ENCODE peak calls at places on chromosomes 16 and 17, in five cellular contexts. C, J, F, X and P are unnamed samples.

GRCh38 chr17:40095356-40095943 is 4.9 kb downstream of the NR1D1 start:
- DNase-seq in J (no peak), X (peak), C (no peak), F (peak), P (no peak)

GRCh38 chr16:56356276-56357241 is 68.8 kb downstream of the AMFR start:
- DNase-seq in C (peak), J (peak), X (peak), F (peak), P (peak)

GRCh38 chr17:64107517-64108235 is 22.3 kb downstream of the ERN1 start:
- DNase-seq in J (no peak), C (no peak), F (peak), X (no peak), P (no peak)

GRCh38 chr16:89319883-89320716 is 102.6 kb downstream of the ZNF778 start:
- DNase-seq in F (peak), X (peak), C (peak), J (peak), P (no peak)

GRCh38 chr17:74818306-74818705 is 41.4 kb downstream of the GRIN2C start:
- DNase-seq in C (no peak), X (no peak), J (no peak), F (no peak), P (no peak)

GRCh38 chr17:17077101-17077500 is 34.8 kb downstream of the MPRIP start:
- DNase-seq in C (no peak), X (no peak), J (peak), F (no peak), P (peak)

GRCh38 chr16:15829460-15829859 is 27.4 kb downstream of the MYH11 start:
- DNase-seq in C (peak), J (peak), F (peak), X (peak), P (peak)

GRCh38 chr17:69060835-69061234 is at the start of gene ABCA9:
- DNase-seq in C (no peak), F (no peak), X (no peak), J (no peak), P (peak)

GRCh38 chr17:49694847-49695697 is 12.7 kb downstream of the SLC35B1 start:
- DNase-seq in F (peak), C (no peak), X (peak), J (peak), P (peak)

GRCh38 chr17:6913608-6914443 is 82.0 kb upstream of the ALOX12 start:
- DNase-seq in F (peak), C (peak), X (peak), J (peak), P (peak)

GRCh38 chr17:82240506-82241182 is 11.8 kb downstream of the SLC16A3 start:
- DNase-seq in F (no peak), X (no peak), J (no peak), C (peak), P (no peak)

GRCh38 chr16:89104930-89105571 is 11.4 kb downstream of the ACSF3 start:
- DNase-seq in C (peak), F (no peak), J (no peak), X (no peak), P (no peak)

GRCh38 chr17:46942441-46943217 is 19.7 kb downstream of the GOSR2 start:
- DNase-seq in F (peak), J (peak), X (peak), C (peak), P (peak)

GRCh38 chr17:43224146-43224705 is 4.2 kb downstream of the CCDC200 start:
- DNase-seq in C (no peak), F (no peak), J (no peak), X (no peak), P (no peak)

GRCh38 chr16:12339686-12340085 is 363.2 kb downstream of the SNX29 start:
- DNase-seq in C (no peak), J (no peak), F (no peak), X (no peak), P (no peak)

GRCh38 chr17:40068917-40069750 is 6.4 kb downstream of the THRA start:
- DNase-seq in F (peak), X (peak), J (peak), C (peak), P (peak)

GRCh38 chr17:73455050-73455687 is 143.4 kb upstream of the CDC42EP4 start:
- DNase-seq in F (peak), C (no peak), J (peak), X (peak), P (no peak)

GRCh38 chr17:8141046-8141445 is 11.2 kb downstream of the PER1 start:
- DNase-seq in F (no peak), C (no peak), J (no peak), X (no peak), P (no peak)

GRCh38 chr16:27840311-27841060 is 223.0 kb downstream of the GSG1L start:
- DNase-seq in X (no peak), J (no peak), F (no peak), C (no peak), P (no peak)

GRCh38 chr16:25925466-25925865 is 233.7 kb downstream of the HS3ST4 start:
- DNase-seq in X (no peak), J (no peak), F (no peak), C (no peak), P (no peak)

GRCh38 chr16:35753559-35754390 is 2294.4 kb downstream of the TP53TG3F start:
- DNase-seq in F (peak), X (no peak), C (no peak), J (no peak), P (no peak)

GRCh38 chr17:55466671-55467070 is 44.6 kb downstream of the SMIM36 start:
- DNase-seq in J (no peak), F (no peak), X (no peak), C (no peak), P (no peak)

GRCh38 chr16:81261049-81261648 is 22.7 kb downstream of the BCO1 start:
- DNase-seq in C (no peak), X (peak), F (no peak), J (no peak), P (no peak)

GRCh38 chr17:31448467-31449077 is 57.1 kb downstream of the RAB11FIP4 start:
- DNase-seq in X (no peak), J (no peak), F (no peak), C (no peak), P (no peak)

GRCh38 chr17:32276217-32276616 is 10.6 kb downstream of the RHBDL3 start:
- DNase-seq in C (no peak), F (no peak), X (no peak), J (no peak), P (no peak)

GRCh38 chr17:77153487-77153886 is 12.7 kb downstream of the SEC14L1 start:
- DNase-seq in J (no peak), C (no peak), X (no peak), F (no peak), P (no peak)

GRCh38 chr17:67503184-67503583 is 126.1 kb downstream of the PITPNC1 start:
- DNase-seq in C (no peak), F (peak), J (no peak), X (no peak), P (peak)

DNA sequence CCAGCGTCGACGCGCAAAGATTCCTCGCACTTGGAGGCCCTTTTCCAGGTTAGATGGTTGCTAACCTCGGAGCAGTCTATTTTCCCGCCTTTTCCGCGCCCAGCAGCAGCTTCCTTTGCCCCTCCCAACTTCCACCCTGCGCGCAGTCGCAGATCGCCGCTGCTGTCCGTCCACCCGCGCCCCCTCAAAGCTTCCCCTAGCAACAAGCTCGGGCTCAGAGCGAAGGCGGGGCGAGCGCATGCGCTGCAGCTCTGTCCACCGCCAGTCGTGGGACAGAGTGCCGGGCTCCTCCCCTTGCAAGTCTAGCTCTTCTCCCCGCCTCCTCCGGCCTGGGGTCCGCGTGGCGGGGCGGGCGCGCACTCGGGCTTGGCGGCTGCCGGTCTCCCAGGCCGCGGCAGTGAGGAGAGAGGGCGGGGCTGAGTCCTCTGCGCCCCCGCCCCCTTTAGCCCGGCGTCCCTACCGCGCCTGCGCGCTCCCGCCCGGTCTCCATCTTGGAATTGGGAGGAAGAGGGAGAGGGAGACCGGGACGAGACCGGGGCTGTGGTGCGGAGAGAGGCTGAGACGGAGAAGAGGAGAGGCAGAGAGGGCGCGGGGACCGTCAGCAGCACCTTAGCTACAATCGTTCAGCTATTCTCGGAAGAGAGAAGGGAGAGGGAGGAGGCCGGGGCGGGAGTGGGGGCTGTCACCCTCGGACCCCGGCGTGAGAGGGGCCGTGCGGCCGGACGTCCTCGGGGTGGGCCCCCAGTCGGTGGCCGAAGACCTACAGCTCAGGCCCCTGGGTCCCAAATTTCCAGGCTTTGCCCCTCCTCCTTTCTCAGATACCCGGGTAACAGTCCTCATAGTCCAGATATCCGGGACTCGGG is at the start of gene TAOK2:
- DNase-seq in C (peak), F (peak), X (peak), J (peak), P (peak)
- TF ChIP-seq POLR2A in C (peak), F (peak), X (no peak), J (peak), P (no peak)

GRCh38 chr16:52251495-52251894 is 295.4 kb downstream of the TOX3 start:
- DNase-seq in J (no peak), F (no peak), X (no peak), C (no peak), P (no peak)

GRCh38 chr16:52252680-52253079 is 294.3 kb downstream of the TOX3 start:
- DNase-seq in C (no peak), J (no peak), F (no peak), X (no peak), P (no peak)

GRCh38 chr16:52257534-52257933 is 289.4 kb downstream of the TOX3 start:
- DNase-seq in X (no peak), J (no peak), F (no peak), C (no peak), P (no peak)

GRCh38 chr16:52256310-52257078 is 290.4 kb downstream of the TOX3 start:
- DNase-seq in J (no peak), F (no peak), X (no peak), C (no peak), P (no peak)

DNA sequence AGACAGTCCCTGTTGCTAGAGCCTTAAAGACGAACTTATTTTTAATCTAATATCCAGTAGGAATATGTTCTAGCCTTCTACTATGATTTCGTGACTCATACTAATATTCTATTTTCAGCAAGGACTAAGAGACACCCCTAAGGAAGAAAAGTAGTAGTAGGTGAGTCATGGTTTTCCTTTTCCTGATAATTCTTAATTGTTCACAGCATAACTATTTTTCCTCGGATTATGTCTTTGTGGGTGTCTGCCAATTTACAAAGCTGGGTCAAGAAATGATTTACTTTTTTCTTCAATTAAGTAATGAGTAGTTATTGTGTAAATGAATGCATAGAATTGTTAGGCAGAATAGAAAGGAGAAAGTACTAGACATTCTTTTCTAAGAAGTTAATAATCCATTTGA is 292.2 kb downstream of the TOX3 start:
- DNase-seq in X (no peak), C (no peak), J (no peak), F (no peak), P (no peak)
- TF ChIP-seq CTCF in X (no peak), C (no peak), J (no peak), F (no peak), P (no peak)

GRCh38 chr17:3913531-3914318 is 2.5 kb downstream of the P2RX1 start:
- DNase-seq in F (peak), C (peak), J (peak), X (peak), P (peak)

GRCh38 chr17:3916013-3916696 is at the start of gene P2RX1:
- DNase-seq in C (no peak), J (peak), F (no peak), X (peak), P (no peak)

GRCh38 chr17:3912827-3913226 is 3.4 kb downstream of the P2RX1 start:
- DNase-seq in X (no peak), F (no peak), C (no peak), J (no peak), P (no peak)

GRCh38 chr17:3915642-3916012 is 638 bp downstream of the P2RX1 start:
- DNase-seq in J (no peak), X (no peak), C (no peak), F (no peak), P (no peak)

DNA sequence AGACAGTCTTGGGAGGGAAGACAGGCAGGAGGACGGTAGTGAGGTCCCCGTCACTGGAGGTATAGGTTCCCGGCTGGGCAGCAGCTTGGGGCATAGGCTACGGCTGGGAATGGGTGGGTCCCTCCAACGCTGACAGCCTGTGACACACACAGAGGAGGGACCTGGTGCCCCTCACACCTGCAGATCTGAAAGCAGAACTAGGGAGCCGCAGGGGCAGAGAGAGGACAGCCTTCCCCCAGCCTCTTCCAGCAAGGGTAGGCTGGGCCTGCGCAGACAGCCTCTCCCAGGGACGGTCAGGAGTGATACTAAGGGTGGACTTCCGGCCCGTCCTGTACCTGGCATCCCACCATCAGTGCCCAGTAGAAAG is 2.0 kb downstream of the P2RX1 start:
- DNase-seq in X (peak), C (no peak), J (peak), F (no peak), P (no peak)
- H3K4me3 ChIP-seq in X (peak), C (no peak), J (no peak), F (no peak), P (no peak)

DNA sequence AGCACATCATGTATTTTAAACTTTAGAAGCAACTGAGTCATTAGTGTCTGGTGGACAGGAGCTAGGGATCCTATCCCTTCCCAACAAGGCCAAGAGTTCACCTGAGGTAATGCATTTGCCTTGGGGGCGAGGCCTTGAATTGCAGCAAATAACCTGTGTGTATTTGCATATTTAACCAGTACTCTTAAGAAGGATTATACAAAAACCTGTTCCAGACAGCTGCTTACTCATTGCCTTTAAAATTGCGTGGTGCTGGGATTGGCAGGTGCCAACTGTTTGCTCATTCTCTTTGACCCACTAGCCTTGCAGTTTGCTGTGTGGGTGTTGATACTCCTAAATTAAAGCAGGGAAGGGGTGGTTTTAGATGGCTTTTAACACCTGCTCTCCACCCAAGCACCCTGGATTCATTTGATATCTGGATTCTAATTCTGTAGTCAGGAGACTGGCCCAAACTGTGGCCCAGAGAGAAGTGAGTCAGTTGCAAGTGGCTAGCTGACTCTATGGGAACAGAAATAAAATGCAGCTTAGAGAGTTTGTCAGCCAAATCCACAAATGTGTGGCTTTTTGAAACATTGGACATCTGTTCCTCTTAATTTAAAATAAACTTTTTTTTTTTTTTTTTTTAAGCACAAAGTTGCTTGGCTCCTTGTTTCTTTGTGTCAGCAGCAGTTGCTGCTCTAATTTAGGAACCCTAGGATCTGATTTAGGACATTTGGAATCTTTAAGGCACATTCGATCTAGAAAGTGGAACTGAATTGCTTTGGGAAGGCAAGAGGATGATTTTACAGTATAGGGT is 47.0 kb downstream of the TUBD1 start:
- DNase-seq in C (no peak), F (peak), J (peak), X (peak), P (peak)
- TF ChIP-seq POLR2A in C (no peak), F (peak), J (peak), X (no peak), P (no peak)

GRCh38 chr16:13839577-13839976 is 80.4 kb upstream of the ERCC4 start:
- DNase-seq in C (no peak), X (no peak), F (no peak), J (no peak), P (no peak)
- TF ChIP-seq CTCF in C (no peak), X (no peak), F (no peak), J (no peak), P (no peak)